ENCODE peak calls at places on chromosome 11, in eight cellular contexts. S, M, Z, R, A, W, T and P are unnamed samples.

GRCh38 chr11:16606784-16607674 is 131.4 kb upstream of the C11orf58 start:
- DNase-seq in M (no peak), W (peak), A (no peak), Z (no peak), T (peak), S (peak), R (peak), P (no peak)

GRCh38 chr11:64923944-64924909 is at the start of gene PPP2R5B:
- DNase-seq in A (peak), Z (peak), T (peak), S (peak), M (peak), R (peak), W (peak), P (peak)

GRCh38 chr11:97398246-97398645 is 1008.4 kb downstream of the JRKL start:
- DNase-seq in W (no peak), S (no peak), A (no peak), T (no peak), Z (no peak), R (no peak), M (no peak), P (no peak)

GRCh38 chr11:62854825-62855570 is 15.6 kb upstream of the WDR74 start:
- DNase-seq in Z (no peak), T (no peak), S (no peak), M (no peak), W (no peak), A (no peak), R (no peak), P (no peak)

GRCh38 chr11:113151502-113151901 is 162.9 kb upstream of the TTC12 start:
- DNase-seq in M (no peak), Z (no peak), A (no peak), S (no peak), R (no peak), T (no peak), W (no peak), P (no peak)

GRCh38 chr11:104332110-104332509 is 168.2 kb upstream of the PDGFD start:
- DNase-seq in R (no peak), Z (no peak), W (no peak), S (no peak), M (no peak), A (no peak), T (no peak), P (no peak)

GRCh38 chr11:69947059-69947771 is 128.0 kb upstream of the FGF3 start:
- DNase-seq in R (no peak), T (no peak), Z (no peak), S (no peak), M (peak), A (peak), W (no peak), P (peak)

GRCh38 chr11:28529540-28530410 is 421.6 kb downstream of the METTL15 start:
- DNase-seq in Z (no peak), M (peak), S (peak), T (no peak), R (no peak), A (peak), W (peak), P (peak)

GRCh38 chr11:117426297-117426685 is 98.6 kb downstream of the CEP164 start:
- DNase-seq in M (peak), Z (peak), A (peak), S (peak), W (peak), T (peak), R (peak), P (peak)

GRCh38 chr11:44860346-44860745 is 90.3 kb downstream of the TP53I11 start:
- DNase-seq in W (no peak), T (no peak), R (no peak), M (no peak), Z (no peak), A (no peak), S (no peak), P (no peak)